ENCODE peak calls at places on chromosomes 2 and 18, in four cellular contexts. N, T, V and Y are unnamed samples.
A peak's percentile ranks its signal among the peaks of the same experiment; 100 is the strongest.

GRCh38 chr2:97728091-97728596 is 14.8 kb downstream of the ZAP70 start:
- DNase-seq in V (no peak), T (no peak), N (no peak), Y (no peak)

GRCh38 chr2:235676536-235676799 is 182.6 kb downstream of the AGAP1 start:
- DNase-seq in T (no peak), N (no peak), V (no peak), Y (no peak)

GRCh38 chr18:23494992-23495391 is 8.3 kb upstream of the RMC1 start:
- DNase-seq in T (no peak), V (no peak), N (no peak), Y (no peak)

GRCh38 chr2:168920504-168921157 is 19.5 kb downstream of the G6PC2 start:
- DNase-seq in N (peak; percentile 25), V (peak; percentile 34), T (peak; percentile 79), Y (no peak)

GRCh38 chr2:173715483-173715882 is 249.7 kb downstream of the SP3 start:
- DNase-seq in T (no peak), V (no peak), N (no peak), Y (no peak)

GRCh38 chr2:172613035-172613434 is 57.1 kb downstream of the PDK1 start:
- DNase-seq in V (no peak), T (no peak), N (peak; percentile 32), Y (no peak)

GRCh38 chr18:11985532-11985931 is 4.2 kb downstream of the IMPA2 start:
- DNase-seq in N (no peak), V (no peak), T (peak; percentile 33), Y (no peak)

GRCh38 chr2:83113953-83114352 is 1345.1 kb downstream of the SUCLG1 start:
- DNase-seq in V (no peak), T (no peak), N (no peak), Y (no peak)

GRCh38 chr2:109066917-109067828 is 61.8 kb upstream of the SH3RF3 start:
- DNase-seq in V (no peak), N (no peak), T (no peak), Y (no peak)

GRCh38 chr2:156803243-156803642 is 367.1 kb downstream of the GPD2 start:
- DNase-seq in N (no peak), T (no peak), V (no peak), Y (peak; percentile 33)

GRCh38 chr18:49656098-49656591 is 94.3 kb downstream of the LIPG start:
- DNase-seq in V (no peak), N (no peak), T (no peak), Y (no peak)

GRCh38 chr2:231549446-231550239 is 19.4 kb upstream of the NMUR1 start:
- DNase-seq in T (no peak), N (no peak), V (no peak), Y (no peak)

GRCh38 chr2:120880381-120880780 is 144.7 kb downstream of the GLI2 start:
- DNase-seq in V (no peak), T (no peak), N (no peak), Y (no peak)

GRCh38 chr18:48136051-48136543 is 205.6 kb upstream of the SMAD2 start:
- DNase-seq in V (no peak), T (no peak), N (peak; percentile 86), Y (no peak)

GRCh38 chr2:149573760-149574159 is 13.8 kb downstream of the MMADHC start:
- DNase-seq in V (no peak), T (no peak), N (no peak), Y (no peak)

GRCh38 chr2:54680397-54681032 is 42.9 kb upstream of the EML6 start:
- DNase-seq in N (no peak), V (no peak), T (no peak), Y (no peak)

GRCh38 chr2:238113611-238114010 is 13.5 kb downstream of the ESPNL start:
- DNase-seq in T (no peak), V (no peak), N (no peak), Y (no peak)

GRCh38 chr2:49772299-49772970 is 618.1 kb upstream of the FSHR start:
- DNase-seq in N (no peak), T (no peak), V (no peak), Y (no peak)

GRCh38 chr18:73840319-73841065 is 307.1 kb downstream of the FBXO15 start:
- DNase-seq in V (no peak), N (no peak), T (no peak), Y (no peak)

GRCh38 chr2:19426941-19427340 is 68.5 kb upstream of the OSR1 start:
- DNase-seq in V (no peak), N (no peak), T (no peak), Y (no peak)

GRCh38 chr2:177772529-177772928 is 300.0 kb downstream of the PDE11A start:
- DNase-seq in N (peak; percentile 12), V (peak; percentile 49), T (peak; percentile 45), Y (no peak)

GRCh38 chr2:17539993-17540812 is at the start of gene VSNL1:
- DNase-seq in N (peak; percentile 96), V (peak; percentile 98), T (peak; percentile 37), Y (peak; percentile 95)

GRCh38 chr2:17542471-17542870 is 2.0 kb downstream of the VSNL1 start:
- DNase-seq in T (no peak), N (no peak), V (no peak), Y (no peak)

GRCh38 chr2:17541514-17541950 is 1.0 kb downstream of the VSNL1 start:
- DNase-seq in T (no peak), N (no peak), V (no peak), Y (no peak)

GRCh38 chr2:17539596-17539992 is 902 bp upstream of the VSNL1 start:
- DNase-seq in T (no peak), V (peak; percentile 83), N (peak; percentile 45), Y (peak; percentile 50)

GRCh38 chr2:17540813-17541513 is 467 bp downstream of the VSNL1 start:
- DNase-seq in N (peak; percentile 11), V (no peak), T (no peak), Y (no peak)
- TF ChIP-seq FOXJ3 in N (no peak), V (no peak), T (no peak), Y (no peak)

GRCh38 chr2:234081970-234082822 is 31.7 kb downstream of the SPP2 start:
- DNase-seq in N (no peak), T (no peak), V (peak; percentile 46), Y (no peak)
- TF ChIP-seq FOXJ3 in N (no peak), T (no peak), V (no peak), Y (no peak)

GRCh38 chr2:10344105-10345066 is 41.7 kb downstream of the HPCAL1 start:
- DNase-seq in N (peak; percentile 93), V (no peak), T (no peak), Y (no peak)

GRCh38 chr2:10345126-10345525 is 42.4 kb downstream of the HPCAL1 start:
- DNase-seq in V (no peak), T (no peak), N (no peak), Y (no peak)

GRCh38 chr2:10345813-10346212 is 43.1 kb downstream of the HPCAL1 start:
- DNase-seq in N (no peak), T (no peak), V (no peak), Y (no peak)

GRCh38 chr2:10347559-10347941 is 44.8 kb downstream of the HPCAL1 start:
- DNase-seq in T (no peak), N (no peak), V (no peak), Y (no peak)

DNA sequence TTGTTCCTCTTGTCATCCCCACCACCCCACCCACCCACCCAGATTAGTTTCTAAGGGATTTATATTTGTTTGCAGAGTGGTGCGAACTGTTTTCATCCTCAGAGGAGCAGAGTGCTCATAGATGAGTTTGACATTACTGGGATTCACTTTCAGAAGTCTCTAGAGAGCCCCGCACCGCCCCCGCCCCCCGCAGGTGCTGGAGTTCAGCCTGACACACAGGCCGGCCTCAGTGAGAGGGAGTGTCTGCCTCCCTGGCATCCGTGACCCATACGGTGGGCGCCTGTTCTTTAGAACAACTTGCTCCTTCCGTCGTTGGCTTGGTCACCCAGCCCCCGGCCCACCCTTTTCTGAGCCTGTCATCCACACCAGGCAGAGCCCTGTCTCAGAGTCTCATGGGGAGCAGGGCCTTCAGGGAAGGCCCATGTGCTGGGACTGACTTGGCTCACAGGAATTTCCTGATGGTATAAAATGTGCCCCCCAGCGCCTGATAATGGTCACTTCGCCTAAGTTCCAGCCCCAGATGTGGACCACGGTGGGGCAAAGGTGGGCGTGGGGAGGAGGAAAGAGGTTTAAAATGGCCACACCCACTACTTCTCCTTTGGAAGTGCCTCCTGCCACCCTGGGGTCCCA is 44.3 kb downstream of the HPCAL1 start:
- DNase-seq in T (no peak), N (no peak), V (no peak), Y (no peak)
- TF ChIP-seq FOXJ3 in T (no peak), N (no peak), V (no peak), Y (no peak)

GRCh38 chr2:85886141-85886540 is 2.6 kb downstream of the ST3GAL5 start:
- DNase-seq in V (no peak), N (no peak), T (no peak), Y (no peak)

GRCh38 chr2:85886585-85886984 is 2.2 kb downstream of the ST3GAL5 start:
- DNase-seq in V (no peak), T (peak; percentile 70), N (no peak), Y (no peak)

GRCh38 chr2:85888020-85888744 is 608 bp downstream of the ST3GAL5 start:
- DNase-seq in T (peak; percentile 17), V (no peak), N (peak; percentile 46), Y (peak; percentile 23)

GRCh38 chr2:85888745-85889647 is at the start of gene ST3GAL5:
- DNase-seq in V (peak; percentile 73), N (peak; percentile 97), T (peak; percentile 91), Y (peak; percentile 89)

GRCh38 chr2:85887566-85888019 is 1.2 kb downstream of the ST3GAL5 start:
- DNase-seq in N (peak; percentile 52), T (peak; percentile 38), V (no peak), Y (no peak)
- TF ChIP-seq FOXJ3 in N (no peak), T (no peak), V (no peak), Y (no peak)

GRCh38 chr2:99112617-99113016 is 28.9 kb upstream of the C2orf15 start:
- DNase-seq in N (no peak), T (no peak), V (no peak), Y (no peak)
- TF ChIP-seq FOXJ3 in N (no peak), T (no peak), V (no peak), Y (no peak)

GRCh38 chr18:35968278-35968880 is 4.1 kb upstream of the RMP24 start:
- DNase-seq in V (no peak), T (no peak), N (no peak), Y (no peak)
- TF ChIP-seq FOXJ3 in V (no peak), T (no peak), N (no peak), Y (no peak)

DNA sequence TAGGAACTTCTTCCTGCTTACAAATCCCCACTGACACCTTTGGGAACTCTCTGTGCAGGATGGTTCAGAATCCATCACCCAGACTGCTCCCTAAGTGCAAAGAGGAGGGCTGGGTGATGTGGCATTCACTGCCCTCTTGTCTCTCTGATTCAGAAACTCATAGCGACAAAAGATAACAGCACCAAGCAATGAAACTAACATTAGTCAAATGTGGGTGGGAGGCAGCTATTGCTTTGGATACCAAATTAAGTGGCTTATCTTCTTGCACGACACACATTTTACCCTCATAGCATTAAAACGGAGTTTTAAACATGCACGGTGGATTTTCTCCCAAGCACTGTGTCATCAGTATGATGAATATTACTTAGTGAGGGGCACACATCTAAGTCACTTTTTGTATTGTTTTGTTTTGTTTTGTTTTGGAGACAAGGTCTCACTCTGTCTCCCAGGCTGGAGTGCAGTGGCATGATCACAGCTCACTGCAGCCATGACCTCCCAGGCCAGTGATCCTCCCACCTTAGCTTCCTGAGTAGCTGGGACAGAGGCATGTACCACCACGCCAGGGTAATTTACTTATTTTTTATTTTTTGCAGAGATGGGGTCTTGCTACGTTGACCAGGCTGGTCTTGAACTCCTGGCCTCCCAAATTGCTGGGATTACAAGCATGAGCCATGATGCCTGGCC is 40.9 kb upstream of the NEB start:
- DNase-seq in T (peak; percentile 46), V (no peak), N (no peak), Y (no peak)
- TF ChIP-seq FOXJ3 in T (no peak), V (no peak), N (no peak), Y (no peak)